ENCODE peak calls at places on chromosomes 1 and 21, in seven cellular contexts. B is stomach, D is HCT116, N is prostate gland, J is heart left ventricle, W is A549, C is body of pancreas. A is an unnamed sample.

GRCh38 chr1:197065549-197065948 is 1.5 kb downstream of the F13B start:
- DNase-seq in N (no peak), W (no peak), J (no peak), B (no peak), D (no peak), C (no peak), A (no peak)

GRCh38 chr1:226643167-226643566 is 94.6 kb downstream of the STUM start:
- DNase-seq in B (no peak), N (no peak), C (no peak), W (no peak), D (peak), J (peak), A (no peak)

GRCh38 chr1:93056214-93056613 is 22.9 kb upstream of the MTF2 start:
- DNase-seq in D (no peak), J (no peak), C (no peak), W (no peak), B (no peak), N (no peak), A (no peak)

GRCh38 chr1:10257851-10258250 is 47.5 kb downstream of the KIF1B start:
- DNase-seq in D (no peak), C (no peak), N (no peak), J (no peak), W (no peak), B (no peak), A (no peak)

GRCh38 chr21:18218331-18218730 is 26.3 kb upstream of the CHODL start:
- DNase-seq in C (no peak), N (no peak), D (no peak), W (no peak), B (no peak), J (no peak), A (no peak)

GRCh38 chr1:67957026-67957425 is 93.4 kb downstream of the DIRAS3 start:
- DNase-seq in B (no peak), D (no peak), C (no peak), N (no peak), J (no peak), W (no peak), A (no peak)

GRCh38 chr1:29502901-29503300 is 266.6 kb downstream of the PTPRU start:
- DNase-seq in C (no peak), B (peak), J (no peak), W (no peak), N (no peak), D (no peak), A (no peak)

GRCh38 chr1:177600936-177601335 is 368.9 kb downstream of the SEC16B start:
- DNase-seq in N (peak), W (no peak), C (no peak), D (no peak), B (peak), J (no peak), A (no peak)

GRCh38 chr1:176178316-176178715 is 28.8 kb downstream of the COP1 start:
- DNase-seq in W (no peak), D (no peak), J (no peak), C (no peak), N (no peak), B (no peak), A (no peak)

GRCh38 chr1:171179323-171180227 is 5.5 kb upstream of the FMO2 start:
- DNase-seq in B (no peak), N (no peak), D (no peak), J (no peak), C (no peak), W (no peak), A (no peak)
- H3K4me3 ChIP-seq in B (no peak), N (no peak), D (no peak), J (no peak), C (no peak), W (no peak), A (no peak)

GRCh38 chr1:62599044-62599443 is 1.7 kb downstream of the ANGPTL3 start:
- DNase-seq in C (no peak), N (no peak), W (no peak), B (no peak), D (no peak), J (no peak), A (no peak)
- TF ChIP-seq POLR2A in C (no peak), N (no peak), W (no peak), B (no peak), D (no peak), J (no peak), A (no peak)

GRCh38 chr1:182238421-182238820 is 153.2 kb downstream of the GLUL start:
- DNase-seq in B (no peak), W (no peak), C (no peak), N (no peak), D (no peak), J (no peak), A (no peak)
- H3K27ac ChIP-seq in B (no peak), W (no peak), C (no peak), N (no peak), D (no peak), J (no peak), A (no peak)

GRCh38 chr1:9120312-9120958 is 8.5 kb downstream of the GPR157 start:
- DNase-seq in C (no peak), D (no peak), N (no peak), W (no peak), B (no peak), J (no peak), A (no peak)
- H3K4me3 ChIP-seq in C (no peak), D (no peak), N (no peak), W (no peak), B (no peak), J (no peak), A (no peak)

DNA sequence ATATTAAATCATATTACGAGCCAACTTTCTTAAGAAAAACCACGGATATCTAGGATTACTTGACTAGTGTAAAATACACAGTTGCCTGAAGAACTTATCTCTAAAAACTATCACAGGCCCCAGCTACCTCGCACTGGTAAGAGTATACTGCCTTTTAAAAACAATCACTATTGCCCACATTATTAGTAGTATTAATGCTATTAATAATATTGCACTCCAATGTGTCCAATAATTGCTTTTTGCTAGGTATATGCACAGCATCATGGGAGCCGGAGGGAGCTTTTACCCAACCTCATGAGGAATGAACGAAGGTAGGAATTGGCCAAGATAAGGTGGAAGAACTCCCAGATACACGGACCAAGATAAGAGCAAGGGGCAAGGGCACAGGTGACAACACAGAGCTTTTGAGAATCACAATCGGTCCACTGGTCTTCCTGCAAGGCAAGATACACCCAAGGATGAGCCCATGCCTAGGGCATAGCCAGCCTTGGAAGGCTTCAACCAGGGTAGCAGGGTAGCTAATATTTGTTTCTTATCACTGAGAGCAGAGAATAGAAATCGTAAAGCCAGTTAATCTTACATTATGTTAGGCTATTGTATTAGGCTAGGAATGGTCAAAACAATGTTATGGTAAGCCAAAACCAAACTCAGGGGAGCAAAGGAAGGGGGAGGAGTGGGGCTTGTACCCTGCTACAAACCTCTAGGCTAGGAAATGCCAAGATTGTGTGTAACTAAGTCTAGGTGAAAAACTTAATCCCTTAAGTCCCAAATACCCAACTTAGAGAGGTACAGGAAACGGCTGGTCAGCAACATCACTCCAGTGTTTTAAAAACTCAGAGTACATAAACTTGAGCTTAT is 9.4 kb downstream of the GLUL start:
- DNase-seq in J (no peak), B (no peak), D (no peak), N (no peak), C (no peak), W (no peak), A (no peak)
- TF ChIP-seq POLR2A in J (no peak), B (no peak), D (no peak), N (no peak), C (no peak), W (no peak), A (no peak)

DNA sequence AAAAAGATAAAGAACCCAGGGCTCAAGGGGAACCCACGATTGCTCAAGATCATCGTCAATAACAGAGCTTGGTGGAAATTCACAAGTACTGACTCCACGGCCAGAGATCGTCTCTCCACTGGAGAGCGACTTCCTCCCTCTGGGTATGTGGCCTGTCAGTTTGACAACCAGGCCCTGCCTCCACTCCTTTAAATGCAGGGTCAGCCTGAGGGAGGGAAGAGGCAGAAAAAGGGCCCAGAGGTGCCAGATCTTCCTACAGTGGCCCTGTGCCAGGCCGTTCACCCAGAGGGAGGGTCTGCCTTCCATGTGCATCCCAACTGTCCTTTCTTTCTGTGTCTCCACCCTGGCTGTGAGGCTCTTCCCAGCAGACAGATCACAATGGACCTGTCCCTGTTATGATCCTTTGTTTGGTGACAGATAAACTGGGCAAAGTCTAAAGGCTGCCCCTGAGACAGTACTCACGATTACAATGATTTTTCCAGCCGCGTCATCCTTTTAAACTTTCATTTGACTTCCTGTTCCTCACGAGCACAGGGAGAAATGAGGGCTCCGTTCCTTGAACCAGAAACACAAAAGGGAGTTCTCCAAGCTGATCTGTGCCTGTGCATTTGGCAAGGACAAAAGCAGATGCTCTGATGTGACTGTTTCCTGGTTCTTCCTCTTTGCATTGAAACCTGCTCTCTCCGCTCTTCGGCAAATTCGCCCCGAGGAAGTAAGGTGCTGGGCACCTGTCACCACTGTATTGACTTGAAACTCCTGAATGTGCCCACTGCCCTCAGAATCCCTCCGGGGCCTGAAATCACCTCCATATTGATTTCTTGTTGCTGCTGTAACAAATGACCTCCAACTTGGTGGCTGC is 126.8 kb downstream of the PGBD5 start:
- DNase-seq in D (no peak), N (no peak), J (no peak), B (no peak), C (peak), W (no peak), A (no peak)
- H3K27ac ChIP-seq in D (no peak), N (no peak), J (no peak), B (no peak), C (peak), W (no peak), A (no peak)

DNA sequence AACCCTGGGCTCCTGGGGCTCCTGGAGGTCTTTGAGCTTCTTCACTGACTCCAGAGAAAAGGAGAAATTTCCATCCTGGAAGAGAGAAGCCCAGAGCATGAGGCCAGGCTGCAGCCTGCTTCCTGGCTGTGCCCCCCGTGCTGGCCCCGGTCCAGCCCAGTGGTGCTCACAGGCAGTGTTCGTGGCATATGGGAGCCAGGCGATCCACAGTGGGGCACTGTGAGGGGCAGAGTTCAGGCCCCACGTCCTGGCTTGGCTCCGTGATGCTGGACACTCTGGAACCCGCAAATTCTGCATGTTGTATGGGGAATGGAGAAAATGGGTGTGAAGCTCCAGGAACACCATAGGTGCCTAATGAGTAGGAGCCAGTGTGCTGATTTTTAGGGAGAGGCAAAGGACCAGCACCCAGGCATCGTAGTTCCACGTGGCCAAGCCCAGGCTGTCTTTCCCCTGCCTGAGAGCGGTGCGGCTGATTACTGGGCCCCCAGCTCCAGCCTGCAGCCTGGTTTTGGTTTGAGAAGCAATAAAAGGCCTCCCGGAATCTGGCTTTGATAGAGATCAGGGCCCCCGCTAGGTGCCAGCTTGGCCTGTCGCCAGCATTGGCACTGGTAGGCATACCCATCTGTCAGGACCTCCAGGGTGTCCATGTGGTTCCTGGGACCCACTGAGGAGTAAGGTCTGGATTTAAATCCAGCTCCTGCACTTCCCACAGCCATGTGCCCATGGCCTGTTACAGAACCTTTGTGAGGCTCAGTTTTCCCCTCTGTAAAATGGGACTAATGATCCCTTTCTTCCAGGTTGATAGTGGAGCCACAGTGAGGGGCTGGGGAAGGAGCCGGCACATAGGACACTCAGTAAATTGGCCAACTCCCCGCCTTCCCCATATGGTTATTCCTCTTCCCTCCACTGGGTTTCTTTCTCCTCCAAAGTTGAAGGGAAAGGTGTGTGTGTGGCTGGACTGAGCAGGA is 725 bp downstream of the GUCA2A start:
- DNase-seq in D (no peak), J (no peak), W (no peak), N (no peak), B (no peak), C (no peak), A (no peak)
- H3K4me3 ChIP-seq in D (no peak), J (no peak), W (no peak), N (no peak), B (no peak), C (no peak), A (no peak)

GRCh38 chr1:154583691-154584212 is 16.2 kb downstream of the CHRNB2 start:
- DNase-seq in N (no peak), W (no peak), D (no peak), B (no peak), C (no peak), J (no peak), A (no peak)
- TF ChIP-seq POLR2A in N (no peak), W (no peak), D (no peak), B (no peak), C (no peak), J (no peak), A (no peak)

DNA sequence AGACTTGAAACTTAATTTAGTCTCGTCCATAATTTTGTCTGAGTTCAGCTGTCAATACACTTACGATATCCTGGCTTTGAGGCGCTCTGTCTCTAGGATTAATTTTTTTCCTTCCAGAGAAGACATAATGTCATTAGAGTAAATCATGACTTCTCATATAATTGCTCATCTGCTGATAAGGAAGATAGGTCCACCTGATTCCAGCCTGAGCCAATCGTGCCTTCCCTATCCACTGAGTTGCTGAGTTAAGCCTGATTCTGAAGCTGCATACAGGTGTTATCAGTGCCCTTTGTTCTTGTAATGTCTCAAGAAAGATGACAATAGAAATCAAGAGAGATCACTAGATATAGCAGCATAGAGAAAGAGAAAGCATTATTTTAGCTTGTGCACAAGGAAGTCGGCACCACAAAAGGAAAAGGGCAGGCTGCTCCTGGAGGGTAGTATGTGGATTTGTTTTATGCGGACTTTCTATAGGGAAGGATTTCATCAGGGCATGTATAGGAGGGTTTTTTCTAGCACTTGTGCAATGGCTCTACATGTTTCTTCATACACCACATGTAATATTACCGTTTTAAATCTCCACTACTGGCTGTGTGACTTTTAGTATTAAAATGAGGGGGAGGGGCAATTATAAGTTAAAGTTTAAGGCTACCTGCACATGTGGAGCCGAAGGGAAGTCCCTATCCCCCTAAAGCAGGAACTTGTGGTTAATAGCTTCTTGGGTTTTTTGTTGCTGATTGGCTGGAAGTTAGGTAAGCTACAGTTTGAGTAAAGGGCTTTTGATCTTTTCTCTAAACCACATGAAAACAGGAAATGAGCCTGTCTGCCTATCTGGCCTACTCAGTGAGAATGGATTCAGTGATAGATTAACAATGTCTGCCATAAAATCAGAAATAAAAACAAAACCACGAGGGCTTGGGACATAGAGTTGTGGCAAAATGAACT is 133.4 kb downstream of the PLPPR5 start:
- DNase-seq in D (no peak), W (no peak), C (no peak), N (no peak), J (no peak), B (no peak), A (no peak)
- H3K27ac ChIP-seq in D (no peak), W (no peak), C (no peak), N (no peak), J (no peak), B (no peak), A (no peak)